ENCODE peak calls at places on chromosome 16, in nine cellular contexts. One of them, this sample, is unnamed.

GRCh38 chr16:79067600-79067999 is 532.9 kb downstream of the MAF start:
- DNase-seq in germinal center: no peak
- DNase-seq in ELR: no peak
- DNase-seq in head of caudate nucleus: no peak
- DNase-seq in Peyer's patch: no peak
- DNase-seq in KBM-7: no peak
- DNase-seq in nephron progenitor cell: no peak
- DNase-seq in lower lobe of right lung: no peak
- DNase-seq in activated T-helper 1 cell treated with Interleukin-2 at 50 U/mL for 16 hours: no peak
- DNase-seq in this sample: no peak

GRCh38 chr16:49498241-49499017 is 124.8 kb downstream of the C16orf78 start:
- DNase-seq in germinal center: no peak
- DNase-seq in ELR: no peak
- DNase-seq in head of caudate nucleus: no peak
- DNase-seq in Peyer's patch: peak
- DNase-seq in KBM-7: no peak
- DNase-seq in nephron progenitor cell: no peak
- DNase-seq in lower lobe of right lung: no peak
- DNase-seq in activated T-helper 1 cell treated with Interleukin-2 at 50 U/mL for 16 hours: no peak
- DNase-seq in this sample: no peak

GRCh38 chr16:28218109-28218508 is 6.3 kb upstream of the XPO6 start:
- DNase-seq in germinal center: peak
- DNase-seq in ELR: peak
- DNase-seq in head of caudate nucleus: no peak
- DNase-seq in Peyer's patch: peak
- DNase-seq in KBM-7: peak
- DNase-seq in nephron progenitor cell: no peak
- DNase-seq in lower lobe of right lung: no peak
- DNase-seq in activated T-helper 1 cell treated with Interleukin-2 at 50 U/mL for 16 hours: peak
- DNase-seq in this sample: peak

GRCh38 chr16:8590161-8590688 is at the start of gene TMEM114:
- DNase-seq in germinal center: no peak
- DNase-seq in ELR: no peak
- DNase-seq in head of caudate nucleus: no peak
- DNase-seq in Peyer's patch: no peak
- DNase-seq in KBM-7: no peak
- DNase-seq in nephron progenitor cell: peak
- DNase-seq in lower lobe of right lung: no peak
- DNase-seq in activated T-helper 1 cell treated with Interleukin-2 at 50 U/mL for 16 hours: no peak
- DNase-seq in this sample: no peak

GRCh38 chr16:50705436-50706110 is 12.2 kb downstream of the NOD2 start:
- DNase-seq in germinal center: no peak
- DNase-seq in ELR: peak
- DNase-seq in head of caudate nucleus: no peak
- DNase-seq in Peyer's patch: no peak
- DNase-seq in KBM-7: no peak
- DNase-seq in nephron progenitor cell: no peak
- DNase-seq in lower lobe of right lung: no peak
- DNase-seq in activated T-helper 1 cell treated with Interleukin-2 at 50 U/mL for 16 hours: no peak
- DNase-seq in this sample: no peak

GRCh38 chr16:5072334-5073278 is 963 bp downstream of the ALG1 start:
- DNase-seq in germinal center: no peak
- DNase-seq in ELR: no peak
- DNase-seq in head of caudate nucleus: no peak
- DNase-seq in Peyer's patch: no peak
- DNase-seq in KBM-7: no peak
- DNase-seq in nephron progenitor cell: no peak
- DNase-seq in lower lobe of right lung: no peak
- DNase-seq in activated T-helper 1 cell treated with Interleukin-2 at 50 U/mL for 16 hours: no peak
- DNase-seq in this sample: no peak

GRCh38 chr16:85926370-85926769 is 27.4 kb downstream of the IRF8 start:
- DNase-seq in germinal center: no peak
- DNase-seq in ELR: no peak
- DNase-seq in head of caudate nucleus: no peak
- DNase-seq in Peyer's patch: no peak
- DNase-seq in KBM-7: no peak
- DNase-seq in nephron progenitor cell: no peak
- DNase-seq in lower lobe of right lung: peak
- DNase-seq in activated T-helper 1 cell treated with Interleukin-2 at 50 U/mL for 16 hours: no peak
- DNase-seq in this sample: no peak

GRCh38 chr16:56477096-56477878 is 25.9 kb downstream of the OGFOD1 start:
- DNase-seq in germinal center: no peak
- DNase-seq in ELR: peak
- DNase-seq in head of caudate nucleus: no peak
- DNase-seq in Peyer's patch: no peak
- DNase-seq in KBM-7: no peak
- DNase-seq in nephron progenitor cell: no peak
- DNase-seq in lower lobe of right lung: no peak
- DNase-seq in activated T-helper 1 cell treated with Interleukin-2 at 50 U/mL for 16 hours: no peak
- DNase-seq in this sample: no peak

GRCh38 chr16:88348377-88349152 is 34.2 kb upstream of the ZNF469 start:
- DNase-seq in germinal center: no peak
- DNase-seq in ELR: no peak
- DNase-seq in head of caudate nucleus: no peak
- DNase-seq in Peyer's patch: no peak
- DNase-seq in KBM-7: no peak
- DNase-seq in nephron progenitor cell: no peak
- DNase-seq in lower lobe of right lung: peak
- DNase-seq in activated T-helper 1 cell treated with Interleukin-2 at 50 U/mL for 16 hours: no peak
- DNase-seq in this sample: no peak

GRCh38 chr16:83714286-83714685 is 93.5 kb upstream of the HSBP1 start:
- DNase-seq in germinal center: no peak
- DNase-seq in ELR: peak
- DNase-seq in head of caudate nucleus: no peak
- DNase-seq in Peyer's patch: no peak
- DNase-seq in KBM-7: no peak
- DNase-seq in nephron progenitor cell: no peak
- DNase-seq in lower lobe of right lung: no peak
- DNase-seq in activated T-helper 1 cell treated with Interleukin-2 at 50 U/mL for 16 hours: no peak
- DNase-seq in this sample: no peak

GRCh38 chr16:27452569-27453475 is 50.8 kb downstream of the IL21R start:
- DNase-seq in germinal center: no peak
- DNase-seq in ELR: no peak
- DNase-seq in head of caudate nucleus: no peak
- DNase-seq in Peyer's patch: no peak
- DNase-seq in KBM-7: no peak
- DNase-seq in nephron progenitor cell: no peak
- DNase-seq in lower lobe of right lung: no peak
- DNase-seq in activated T-helper 1 cell treated with Interleukin-2 at 50 U/mL for 16 hours: no peak
- DNase-seq in this sample: no peak

GRCh38 chr16:86516618-86517003 is 6.3 kb downstream of the FOXF1 start:
- DNase-seq in germinal center: no peak
- DNase-seq in ELR: no peak
- DNase-seq in head of caudate nucleus: no peak
- DNase-seq in Peyer's patch: no peak
- DNase-seq in KBM-7: no peak
- DNase-seq in nephron progenitor cell: no peak
- DNase-seq in lower lobe of right lung: no peak
- DNase-seq in activated T-helper 1 cell treated with Interleukin-2 at 50 U/mL for 16 hours: no peak
- DNase-seq in this sample: no peak

GRCh38 chr16:75065149-75065807 is 51.3 kb downstream of the LDHD start:
- DNase-seq in germinal center: no peak
- DNase-seq in ELR: no peak
- DNase-seq in head of caudate nucleus: no peak
- DNase-seq in Peyer's patch: peak
- DNase-seq in KBM-7: peak
- DNase-seq in nephron progenitor cell: no peak
- DNase-seq in lower lobe of right lung: peak
- DNase-seq in activated T-helper 1 cell treated with Interleukin-2 at 50 U/mL for 16 hours: no peak
- DNase-seq in this sample: no peak